ENCODE peak calls at places on chromosome 15, in ten cellular contexts. One of them, this sample, is unnamed.

GRCh38 chr15:32870240-32871033 is 152.6 kb downstream of the GREM1 start:
- DNase-seq in cardiac muscle cell: peak
- DNase-seq in upper lobe of right lung: no peak
- DNase-seq in Peyer's patch: peak
- DNase-seq in GM12865: peak
- DNase-seq in GM23338: no peak
- DNase-seq in stomach: peak
- DNase-seq in lower lobe of right lung: no peak
- DNase-seq in CD8-positive, alpha-beta memory T cell: no peak
- DNase-seq in CD8-positive, alpha-beta T cell: no peak
- DNase-seq in this sample: peak

GRCh38 chr15:68405426-68406250 is 26.3 kb downstream of the ITGA11 start:
- DNase-seq in cardiac muscle cell: no peak
- DNase-seq in upper lobe of right lung: no peak
- DNase-seq in Peyer's patch: no peak
- DNase-seq in GM12865: no peak
- DNase-seq in GM23338: no peak
- DNase-seq in stomach: no peak
- DNase-seq in lower lobe of right lung: no peak
- DNase-seq in CD8-positive, alpha-beta memory T cell: no peak
- DNase-seq in CD8-positive, alpha-beta T cell: no peak
- DNase-seq in this sample: no peak

GRCh38 chr15:57259511-57260143 is 116.7 kb upstream of the CGNL1 start:
- DNase-seq in cardiac muscle cell: no peak
- DNase-seq in upper lobe of right lung: no peak
- DNase-seq in Peyer's patch: no peak
- DNase-seq in GM12865: no peak
- DNase-seq in GM23338: peak
- DNase-seq in stomach: no peak
- DNase-seq in lower lobe of right lung: no peak
- DNase-seq in CD8-positive, alpha-beta memory T cell: no peak
- DNase-seq in CD8-positive, alpha-beta T cell: no peak
- DNase-seq in this sample: peak

GRCh38 chr15:65835452-65835851 is 33.8 kb upstream of the RAB11A start:
- DNase-seq in cardiac muscle cell: no peak
- DNase-seq in upper lobe of right lung: no peak
- DNase-seq in Peyer's patch: no peak
- DNase-seq in GM12865: no peak
- DNase-seq in GM23338: no peak
- DNase-seq in stomach: no peak
- DNase-seq in lower lobe of right lung: no peak
- DNase-seq in CD8-positive, alpha-beta memory T cell: no peak
- DNase-seq in CD8-positive, alpha-beta T cell: no peak
- DNase-seq in this sample: no peak

GRCh38 chr15:70054366-70054765 is 43.4 kb downstream of the TLE3 start:
- DNase-seq in cardiac muscle cell: no peak
- DNase-seq in upper lobe of right lung: no peak
- DNase-seq in Peyer's patch: no peak
- DNase-seq in GM12865: no peak
- DNase-seq in GM23338: no peak
- DNase-seq in stomach: no peak
- DNase-seq in lower lobe of right lung: peak
- DNase-seq in CD8-positive, alpha-beta memory T cell: no peak
- DNase-seq in CD8-positive, alpha-beta T cell: no peak
- DNase-seq in this sample: no peak

GRCh38 chr15:57746752-57747151 is 40.2 kb downstream of the POLR2M start:
- DNase-seq in cardiac muscle cell: no peak
- DNase-seq in upper lobe of right lung: no peak
- DNase-seq in Peyer's patch: no peak
- DNase-seq in GM12865: no peak
- DNase-seq in GM23338: no peak
- DNase-seq in stomach: no peak
- DNase-seq in lower lobe of right lung: no peak
- DNase-seq in CD8-positive, alpha-beta memory T cell: no peak
- DNase-seq in CD8-positive, alpha-beta T cell: no peak
- DNase-seq in this sample: no peak

GRCh38 chr15:75431682-75432081 is 19.8 kb downstream of the SIN3A start:
- DNase-seq in cardiac muscle cell: peak
- DNase-seq in upper lobe of right lung: no peak
- DNase-seq in Peyer's patch: no peak
- DNase-seq in GM12865: no peak
- DNase-seq in GM23338: peak
- DNase-seq in stomach: no peak
- DNase-seq in lower lobe of right lung: no peak
- DNase-seq in CD8-positive, alpha-beta memory T cell: no peak
- DNase-seq in CD8-positive, alpha-beta T cell: no peak
- DNase-seq in this sample: no peak

GRCh38 chr15:58988011-58988785 is 735 bp downstream of the RNF111 start:
- DNase-seq in cardiac muscle cell: peak
- DNase-seq in upper lobe of right lung: peak
- DNase-seq in Peyer's patch: peak
- DNase-seq in GM12865: peak
- DNase-seq in GM23338: peak
- DNase-seq in stomach: peak
- DNase-seq in lower lobe of right lung: peak
- DNase-seq in CD8-positive, alpha-beta memory T cell: peak
- DNase-seq in CD8-positive, alpha-beta T cell: peak
- DNase-seq in this sample: no peak

GRCh38 chr15:65962187-65962586 is 92.9 kb downstream of the RAB11A start:
- DNase-seq in cardiac muscle cell: no peak
- DNase-seq in upper lobe of right lung: no peak
- DNase-seq in Peyer's patch: no peak
- DNase-seq in GM12865: no peak
- DNase-seq in GM23338: no peak
- DNase-seq in stomach: no peak
- DNase-seq in lower lobe of right lung: no peak
- DNase-seq in CD8-positive, alpha-beta memory T cell: no peak
- DNase-seq in CD8-positive, alpha-beta T cell: no peak
- DNase-seq in this sample: no peak

GRCh38 chr15:43463542-43463941 is 29.4 kb downstream of the TP53BP1 start:
- DNase-seq in cardiac muscle cell: peak
- DNase-seq in upper lobe of right lung: no peak
- DNase-seq in Peyer's patch: no peak
- DNase-seq in GM12865: no peak
- DNase-seq in GM23338: no peak
- DNase-seq in stomach: no peak
- DNase-seq in lower lobe of right lung: no peak
- DNase-seq in CD8-positive, alpha-beta memory T cell: no peak
- DNase-seq in CD8-positive, alpha-beta T cell: no peak
- DNase-seq in this sample: no peak

GRCh38 chr15:66256692-66257091 is 3.1 kb upstream of the MEGF11 start:
- DNase-seq in cardiac muscle cell: no peak
- DNase-seq in upper lobe of right lung: no peak
- DNase-seq in Peyer's patch: no peak
- DNase-seq in GM12865: no peak
- DNase-seq in GM23338: no peak
- DNase-seq in stomach: no peak
- DNase-seq in lower lobe of right lung: no peak
- DNase-seq in CD8-positive, alpha-beta memory T cell: no peak
- DNase-seq in CD8-positive, alpha-beta T cell: no peak
- DNase-seq in this sample: no peak

GRCh38 chr15:58705105-58705504 is 44.4 kb downstream of the ADAM10 start:
- DNase-seq in cardiac muscle cell: no peak
- DNase-seq in upper lobe of right lung: no peak
- DNase-seq in Peyer's patch: no peak
- DNase-seq in GM12865: no peak
- DNase-seq in GM23338: no peak
- DNase-seq in stomach: no peak
- DNase-seq in lower lobe of right lung: no peak
- DNase-seq in CD8-positive, alpha-beta memory T cell: no peak
- DNase-seq in CD8-positive, alpha-beta T cell: no peak
- DNase-seq in this sample: no peak

GRCh38 chr15:40891810-40892448 is 2.3 kb upstream of the VPS18 start:
- DNase-seq in cardiac muscle cell: peak
- DNase-seq in upper lobe of right lung: no peak
- DNase-seq in Peyer's patch: peak
- DNase-seq in GM12865: peak
- DNase-seq in GM23338: peak
- DNase-seq in stomach: peak
- DNase-seq in lower lobe of right lung: no peak
- DNase-seq in CD8-positive, alpha-beta memory T cell: no peak
- DNase-seq in CD8-positive, alpha-beta T cell: no peak
- DNase-seq in this sample: no peak

GRCh38 chr15:29102911-29103824 is 166.5 kb downstream of the NSMCE3 start:
- DNase-seq in cardiac muscle cell: no peak
- DNase-seq in upper lobe of right lung: no peak
- DNase-seq in Peyer's patch: no peak
- DNase-seq in GM12865: no peak
- DNase-seq in GM23338: peak
- DNase-seq in stomach: no peak
- DNase-seq in lower lobe of right lung: peak
- DNase-seq in CD8-positive, alpha-beta memory T cell: peak
- DNase-seq in CD8-positive, alpha-beta T cell: no peak
- DNase-seq in this sample: no peak
- H3K4me3 ChIP-seq in cardiac muscle cell: no peak
- H3K4me3 ChIP-seq in upper lobe of right lung: peak
- H3K4me3 ChIP-seq in Peyer's patch: peak
- H3K4me3 ChIP-seq in GM12865: no peak
- H3K4me3 ChIP-seq in GM23338: peak
- H3K4me3 ChIP-seq in stomach: peak
- H3K4me3 ChIP-seq in lower lobe of right lung: peak
- H3K4me3 ChIP-seq in CD8-positive, alpha-beta memory T cell: no peak
- H3K4me3 ChIP-seq in CD8-positive, alpha-beta T cell: no peak
- H3K4me3 ChIP-seq in this sample: peak

GRCh38 chr15:46146002-46146401 is 511.2 kb downstream of the SQOR start:
- DNase-seq in cardiac muscle cell: no peak
- DNase-seq in upper lobe of right lung: no peak
- DNase-seq in Peyer's patch: no peak
- DNase-seq in GM12865: no peak
- DNase-seq in GM23338: no peak
- DNase-seq in stomach: no peak
- DNase-seq in lower lobe of right lung: no peak
- DNase-seq in CD8-positive, alpha-beta memory T cell: no peak
- DNase-seq in CD8-positive, alpha-beta T cell: no peak
- DNase-seq in this sample: no peak

GRCh38 chr15:46146915-46147314 is 512.1 kb downstream of the SQOR start:
- DNase-seq in cardiac muscle cell: no peak
- DNase-seq in upper lobe of right lung: no peak
- DNase-seq in Peyer's patch: no peak
- DNase-seq in GM12865: no peak
- DNase-seq in GM23338: no peak
- DNase-seq in stomach: no peak
- DNase-seq in lower lobe of right lung: no peak
- DNase-seq in CD8-positive, alpha-beta memory T cell: no peak
- DNase-seq in CD8-positive, alpha-beta T cell: no peak
- DNase-seq in this sample: no peak

DNA sequence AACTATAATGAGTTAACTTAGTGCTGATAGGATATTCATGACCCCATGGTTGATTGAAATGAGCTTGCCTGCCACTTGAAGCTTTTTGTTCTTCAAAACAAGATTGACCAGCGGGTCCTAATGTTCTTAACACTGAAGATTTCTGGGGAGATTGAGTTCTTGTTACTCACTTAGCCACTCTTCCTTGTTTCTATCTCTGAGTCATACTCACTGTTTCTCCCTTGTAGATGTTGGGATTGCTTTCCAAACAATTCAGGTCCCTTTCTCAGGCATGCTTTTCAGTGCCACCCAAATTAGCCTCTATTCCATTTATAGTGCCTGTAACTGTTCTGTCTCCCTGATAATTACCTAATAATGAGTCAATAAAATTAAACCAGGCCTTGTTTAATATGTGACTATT is 517.0 kb downstream of the SQOR start:
- DNase-seq in cardiac muscle cell: no peak
- DNase-seq in upper lobe of right lung: no peak
- DNase-seq in Peyer's patch: no peak
- DNase-seq in GM12865: no peak
- DNase-seq in GM23338: peak
- DNase-seq in stomach: no peak
- DNase-seq in lower lobe of right lung: no peak
- DNase-seq in CD8-positive, alpha-beta memory T cell: no peak
- DNase-seq in CD8-positive, alpha-beta T cell: no peak
- DNase-seq in this sample: no peak
- H3K4me3 ChIP-seq in cardiac muscle cell: no peak
- H3K4me3 ChIP-seq in upper lobe of right lung: no peak
- H3K4me3 ChIP-seq in Peyer's patch: no peak
- H3K4me3 ChIP-seq in GM12865: no peak
- H3K4me3 ChIP-seq in GM23338: no peak
- H3K4me3 ChIP-seq in stomach: no peak
- H3K4me3 ChIP-seq in lower lobe of right lung: no peak
- H3K4me3 ChIP-seq in CD8-positive, alpha-beta memory T cell: no peak
- H3K4me3 ChIP-seq in CD8-positive, alpha-beta T cell: no peak
- H3K4me3 ChIP-seq in this sample: no peak

DNA sequence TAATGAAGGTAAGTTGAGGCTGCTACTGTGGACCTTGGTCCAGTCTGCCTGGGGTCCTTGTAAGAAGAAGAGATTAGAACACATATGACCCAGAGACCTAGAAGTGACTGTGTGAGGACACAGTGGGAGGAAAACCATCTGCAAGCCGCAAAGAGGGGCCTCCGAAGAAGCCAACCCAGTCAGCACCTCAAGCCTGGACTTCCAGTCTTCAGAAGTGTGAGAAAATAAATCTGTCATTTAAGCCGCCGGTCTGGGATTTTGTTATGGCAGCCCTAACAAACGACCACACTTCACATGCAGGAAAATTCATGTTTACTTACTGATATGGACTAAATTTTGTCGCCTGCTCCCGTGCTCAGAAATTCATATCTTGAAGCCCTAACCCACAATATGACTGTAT is 44.4 kb upstream of the TMC3 start:
- DNase-seq in cardiac muscle cell: no peak
- DNase-seq in upper lobe of right lung: no peak
- DNase-seq in Peyer's patch: no peak
- DNase-seq in GM12865: no peak
- DNase-seq in GM23338: no peak
- DNase-seq in stomach: no peak
- DNase-seq in lower lobe of right lung: no peak
- DNase-seq in CD8-positive, alpha-beta memory T cell: no peak
- DNase-seq in CD8-positive, alpha-beta T cell: no peak
- DNase-seq in this sample: no peak
- H3K4me3 ChIP-seq in cardiac muscle cell: no peak
- H3K4me3 ChIP-seq in upper lobe of right lung: no peak
- H3K4me3 ChIP-seq in Peyer's patch: no peak
- H3K4me3 ChIP-seq in GM12865: no peak
- H3K4me3 ChIP-seq in GM23338: peak
- H3K4me3 ChIP-seq in stomach: no peak
- H3K4me3 ChIP-seq in lower lobe of right lung: no peak
- H3K4me3 ChIP-seq in CD8-positive, alpha-beta memory T cell: no peak
- H3K4me3 ChIP-seq in CD8-positive, alpha-beta T cell: no peak
- H3K4me3 ChIP-seq in this sample: no peak

GRCh38 chr15:82080774-82081173 is 35.0 kb upstream of the MEX3B start:
- DNase-seq in cardiac muscle cell: no peak
- DNase-seq in upper lobe of right lung: no peak
- DNase-seq in Peyer's patch: no peak
- DNase-seq in GM12865: no peak
- DNase-seq in GM23338: no peak
- DNase-seq in stomach: no peak
- DNase-seq in lower lobe of right lung: no peak
- DNase-seq in CD8-positive, alpha-beta memory T cell: no peak
- DNase-seq in CD8-positive, alpha-beta T cell: no peak
- DNase-seq in this sample: no peak

GRCh38 chr15:82091636-82092140 is 45.9 kb upstream of the MEX3B start:
- DNase-seq in cardiac muscle cell: peak
- DNase-seq in upper lobe of right lung: no peak
- DNase-seq in Peyer's patch: no peak
- DNase-seq in GM12865: no peak
- DNase-seq in GM23338: no peak
- DNase-seq in stomach: no peak
- DNase-seq in lower lobe of right lung: no peak
- DNase-seq in CD8-positive, alpha-beta memory T cell: no peak
- DNase-seq in CD8-positive, alpha-beta T cell: no peak
- DNase-seq in this sample: no peak

GRCh38 chr15:82081904-82082810 is 36.3 kb upstream of the MEX3B start:
- DNase-seq in cardiac muscle cell: peak
- DNase-seq in upper lobe of right lung: no peak
- DNase-seq in Peyer's patch: no peak
- DNase-seq in GM12865: peak
- DNase-seq in GM23338: peak
- DNase-seq in stomach: no peak
- DNase-seq in lower lobe of right lung: no peak
- DNase-seq in CD8-positive, alpha-beta memory T cell: no peak
- DNase-seq in CD8-positive, alpha-beta T cell: no peak
- DNase-seq in this sample: peak

GRCh38 chr15:82086243-82086995 is 40.6 kb upstream of the MEX3B start:
- DNase-seq in cardiac muscle cell: no peak
- DNase-seq in upper lobe of right lung: no peak
- DNase-seq in Peyer's patch: no peak
- DNase-seq in GM12865: no peak
- DNase-seq in GM23338: no peak
- DNase-seq in stomach: no peak
- DNase-seq in lower lobe of right lung: no peak
- DNase-seq in CD8-positive, alpha-beta memory T cell: no peak
- DNase-seq in CD8-positive, alpha-beta T cell: no peak
- DNase-seq in this sample: no peak
- H3K4me3 ChIP-seq in cardiac muscle cell: no peak
- H3K4me3 ChIP-seq in upper lobe of right lung: no peak
- H3K4me3 ChIP-seq in Peyer's patch: no peak
- H3K4me3 ChIP-seq in GM12865: no peak
- H3K4me3 ChIP-seq in GM23338: no peak
- H3K4me3 ChIP-seq in stomach: no peak
- H3K4me3 ChIP-seq in lower lobe of right lung: no peak
- H3K4me3 ChIP-seq in CD8-positive, alpha-beta memory T cell: no peak
- H3K4me3 ChIP-seq in CD8-positive, alpha-beta T cell: no peak
- H3K4me3 ChIP-seq in this sample: no peak

This sample was measured in skeletal muscle cell.